ENCODE peak calls at places on chromosome 6, in eight cellular contexts. N is stimulated activated CD4-positive, alpha-beta T cell treated with anti-CD3 and anti-CD28 coated beads, Interleukin-1b, Interleukin-23, amount 100 ng/mL, for 1 hour; J is pons; S is T follicular helper cell; G is AG04449; Q is activated effector memory CD4-positive, alpha-beta T cell treated with anti-CD3 and anti-CD28 coated beads, Interleukin-2, amount 50 U/mL, for 16 hours; U is Kasumi-1; Z is hepatic stellate cell. P is an unnamed sample.
A peak's percentile ranks its signal among the peaks of the same experiment; 100 is the strongest.

GRCh38 chr6:43909474-43910148 is 139.6 kb downstream of the VEGFA start:
- DNase-seq in N (no peak), J (no peak), S (no peak), G (no peak), Q (no peak), U (no peak), Z (no peak), P (no peak)

GRCh38 chr6:146857180-146857959 is 258.6 kb downstream of the ADGB start:
- DNase-seq in N (peak; percentile 46), J (peak; percentile 83), S (peak; percentile 40), G (peak; percentile 41), Q (peak; percentile 89), U (peak; percentile 72), Z (peak; percentile 79), P (no peak)

GRCh38 chr6:139713416-139713815 is 339.0 kb upstream of the CITED2 start:
- DNase-seq in N (no peak), J (no peak), S (no peak), G (no peak), Q (no peak), U (no peak), Z (no peak), P (no peak)

GRCh38 chr6:96015321-96015790 is 418 bp upstream of the FUT9 start:
- DNase-seq in N (no peak), J (peak; percentile 81), S (no peak), G (no peak), Q (peak; percentile 47), U (no peak), Z (no peak), P (no peak)

GRCh38 chr6:116088946-116089345 is 11.7 kb upstream of the NT5DC1 start:
- DNase-seq in N (no peak), J (no peak), S (no peak), G (no peak), Q (no peak), U (no peak), Z (no peak), P (no peak)

GRCh38 chr6:32947552-32948465 is 5.1 kb downstream of the HLA-DMA start:
- DNase-seq in N (no peak), J (no peak), S (peak; percentile 31), G (no peak), Q (peak; percentile 73), U (peak; percentile 14), Z (no peak), P (no peak)

GRCh38 chr6:169832247-169832948 is 81.0 kb downstream of the ERMARD start:
- DNase-seq in N (no peak), J (no peak), S (no peak), G (no peak), Q (no peak), U (no peak), Z (no peak), P (no peak)

GRCh38 chr6:165762876-165763275 is 99.8 kb upstream of the PDE10A start:
- DNase-seq in N (no peak), J (no peak), S (no peak), G (no peak), Q (no peak), U (no peak), Z (no peak), P (no peak)

GRCh38 chr6:129766959-129767728 is 57.2 kb upstream of the ARHGAP18 start:
- DNase-seq in N (no peak), J (no peak), S (peak; percentile 15), G (no peak), Q (peak; percentile 84), U (peak; percentile 50), Z (peak; percentile 32), P (no peak)

GRCh38 chr6:116289876-116290275 is 10.1 kb upstream of the TSPYL1 start:
- DNase-seq in N (no peak), J (no peak), S (no peak), G (no peak), Q (no peak), U (no peak), Z (no peak), P (no peak)

GRCh38 chr6:11262231-11262630 is 29.8 kb upstream of the NEDD9 start:
- DNase-seq in N (no peak), J (peak; percentile 19), S (no peak), G (no peak), Q (no peak), U (no peak), Z (no peak), P (no peak)

GRCh38 chr6:81857812-81858211 is 105.3 kb upstream of the TENT5A start:
- DNase-seq in N (no peak), J (no peak), S (no peak), G (no peak), Q (no peak), U (no peak), Z (no peak), P (no peak)

GRCh38 chr6:105539879-105540278 is 137.0 kb upstream of the PREP start:
- DNase-seq in N (no peak), J (no peak), S (no peak), G (no peak), Q (no peak), U (no peak), Z (no peak), P (no peak)

GRCh38 chr6:149248688-149249369 is 68.7 kb upstream of the TAB2 start:
- DNase-seq in N (no peak), J (no peak), S (no peak), G (no peak), Q (no peak), U (no peak), Z (no peak), P (no peak)

GRCh38 chr6:150599199-150600002 is at the start of gene PLEKHG1:
- DNase-seq in N (no peak), J (no peak), S (peak; percentile 24), G (no peak), Q (peak; percentile 80), U (peak; percentile 50), Z (peak; percentile 17), P (no peak)

GRCh38 chr6:51839975-51840374 is 247.4 kb downstream of the PKHD1 start:
- DNase-seq in N (no peak), J (no peak), S (no peak), G (no peak), Q (no peak), U (no peak), Z (no peak), P (no peak)

GRCh38 chr6:32845381-32845884 is 1.6 kb upstream of the PSMB8 start:
- DNase-seq in N (no peak), J (peak; percentile 46), S (peak; percentile 20), G (no peak), Q (peak; percentile 78), U (peak; percentile 40), Z (no peak), P (no peak)

GRCh38 chr6:164331026-164331425 is 916.5 kb downstream of the QKI start:
- DNase-seq in N (no peak), J (no peak), S (no peak), G (no peak), Q (no peak), U (no peak), Z (no peak), P (no peak)

GRCh38 chr6:73394577-73395354 is at the start of gene DDX43:
- DNase-seq in N (no peak), J (peak; percentile 57), S (peak; percentile 7), G (no peak), Q (peak; percentile 80), U (no peak), Z (no peak), P (peak; percentile 7)

GRCh38 chr6:141401851-141402250 is 730.9 kb upstream of the GJE1 start:
- DNase-seq in N (no peak), J (peak; percentile 36), S (no peak), G (no peak), Q (no peak), U (no peak), Z (no peak), P (no peak)

GRCh38 chr6:123745877-123746276 is 57.8 kb upstream of the NKAIN2 start:
- DNase-seq in N (no peak), J (peak; percentile 13), S (no peak), G (no peak), Q (no peak), U (no peak), Z (no peak), P (no peak)

GRCh38 chr6:53432318-53433161 is 83.8 kb upstream of the ELOVL5 start:
- DNase-seq in N (no peak), J (no peak), S (no peak), G (no peak), Q (no peak), U (peak; percentile 8), Z (peak; percentile 8), P (no peak)

GRCh38 chr6:166775180-166775922 is 148.3 kb upstream of the RPS6KA2 start:
- DNase-seq in N (no peak), J (peak; percentile 74), S (peak; percentile 53), G (peak; percentile 9), Q (peak; percentile 85), U (peak; percentile 73), Z (peak; percentile 78), P (no peak)

GRCh38 chr6:96196633-96197032 is 180.9 kb downstream of the FUT9 start:
- DNase-seq in N (no peak), J (no peak), S (no peak), G (no peak), Q (no peak), U (no peak), Z (no peak), P (no peak)

GRCh38 chr6:15715060-15715459 is 52.2 kb upstream of the DTNBP1 start:
- DNase-seq in N (no peak), J (no peak), S (no peak), G (no peak), Q (no peak), U (no peak), Z (no peak), P (no peak)

GRCh38 chr6:43338243-43338642 is 29.6 kb upstream of the CRIP3 start:
- DNase-seq in N (no peak), J (no peak), S (no peak), G (no peak), Q (no peak), U (no peak), Z (no peak), P (no peak)

GRCh38 chr6:38673397-38674165 is 29.4 kb downstream of the GLO1 start:
- DNase-seq in N (no peak), J (no peak), S (no peak), G (no peak), Q (no peak), U (peak; percentile 56), Z (no peak), P (no peak)

GRCh38 chr6:10557886-10558285 is 36.7 kb downstream of the GCNT2 start:
- DNase-seq in N (no peak), J (no peak), S (no peak), G (no peak), Q (no peak), U (no peak), Z (no peak), P (no peak)

GRCh38 chr6:36656441-36656840 is 22.1 kb upstream of the CDKN1A start:
- DNase-seq in N (no peak), J (no peak), S (no peak), G (no peak), Q (no peak), U (no peak), Z (no peak), P (no peak)

GRCh38 chr6:21593927-21594421 is 423 bp downstream of the SOX4 start:
- DNase-seq in N (no peak), J (no peak), S (no peak), G (no peak), Q (no peak), U (peak; percentile 54), Z (peak; percentile 58), P (no peak)

GRCh38 chr6:131778134-131778533 is 29.7 kb upstream of the ENPP1 start:
- DNase-seq in N (no peak), J (no peak), S (no peak), G (no peak), Q (no peak), U (no peak), Z (no peak), P (no peak)

GRCh38 chr6:155261146-155261900 is 2.5 kb upstream of the CLDN20 start:
- DNase-seq in N (no peak), J (no peak), S (no peak), G (no peak), Q (no peak), U (no peak), Z (no peak), P (no peak)

GRCh38 chr6:141593311-141593710 is 539.4 kb upstream of the GJE1 start:
- DNase-seq in N (no peak), J (no peak), S (no peak), G (no peak), Q (no peak), U (no peak), Z (no peak), P (no peak)

GRCh38 chr6:136923116-136923953 is 1.2 kb downstream of the SLC35D3 start:
- DNase-seq in N (no peak), J (no peak), S (no peak), G (no peak), Q (no peak), U (no peak), Z (no peak), P (no peak)

P was measured in esophagus squamous epithelium.